ENCODE peak calls at places on chromosomes 7 and 10, in nine cellular contexts. M, H, I, R, L, P, U, W and N are unnamed samples. For H3K9me3, the result is how much of the 10 kb centered on the place peaks cover.

GRCh38 chr10:70541738-70542564 is 60.6 kb downstream of the PRF1 start:
- DNase-seq in R (no peak), H (no peak), M (no peak), L (no peak), I (no peak), W (no peak), U (no peak), P (no peak), N (no peak)

GRCh38 chr10:97013568-97013967 is 172.2 kb downstream of the SLIT1 start:
- DNase-seq in P (peak), M (no peak), U (no peak), R (no peak), L (no peak), W (no peak), H (no peak), I (no peak), N (no peak)

GRCh38 chr10:125056161-125057132 is 103.9 kb downstream of the CTBP2 start:
- DNase-seq in L (peak), P (peak), W (no peak), M (peak), I (no peak), H (no peak), R (no peak), U (no peak), N (no peak)

GRCh38 chr7:101140339-101140699 is 13.4 kb downstream of the SERPINE1 start:
- DNase-seq in I (no peak), W (no peak), R (peak), U (no peak), P (no peak), H (no peak), L (no peak), M (no peak), N (no peak)

GRCh38 chr7:108000875-108001758 is 1.8 kb downstream of the LAMB1 start:
- DNase-seq in H (peak), W (peak), I (no peak), R (peak), M (peak), U (peak), P (no peak), L (peak), N (peak)

GRCh38 chr7:140144821-140145220 is 32.0 kb downstream of the KDM7A start:
- DNase-seq in L (no peak), I (no peak), R (no peak), P (no peak), W (no peak), U (no peak), M (no peak), H (no peak), N (no peak)

GRCh38 chr7:101537205-101537604 is 91.9 kb downstream of the MYL10 start:
- DNase-seq in H (no peak), I (no peak), L (no peak), M (no peak), R (peak), W (no peak), P (no peak), U (no peak), N (no peak)

GRCh38 chr7:98051118-98051744 is 55.4 kb upstream of the LMTK2 start:
- DNase-seq in M (peak), I (no peak), U (peak), H (peak), W (no peak), R (no peak), P (peak), L (no peak), N (peak)

GRCh38 chr7:28070311-28071055 is 110.1 kb downstream of the JAZF1 start:
- DNase-seq in H (no peak), L (no peak), R (no peak), M (no peak), I (no peak), W (no peak), U (no peak), P (no peak), N (no peak)

GRCh38 chr10:45235823-45236222 is 79.6 kb downstream of the OR13A1 start:
- DNase-seq in W (no peak), L (no peak), I (no peak), R (peak), U (no peak), M (no peak), H (no peak), P (no peak), N (no peak)

GRCh38 chr10:90945496-90946070 is 24.7 kb upstream of the ANKRD1 start:
- DNase-seq in P (no peak), I (no peak), H (no peak), M (no peak), L (no peak), W (no peak), R (no peak), U (no peak), N (peak)

GRCh38 chr7:2019693-2020511 is 212.8 kb downstream of the MAD1L1 start:
- DNase-seq in L (no peak), M (peak), I (peak), P (peak), R (peak), U (peak), H (peak), W (peak), N (no peak)

GRCh38 chr7:2264158-2264557 is 22.1 kb downstream of the NUDT1 start:
- DNase-seq in H (no peak), M (no peak), I (no peak), L (no peak), P (no peak), U (no peak), R (no peak), W (no peak), N (no peak)

GRCh38 chr7:20466425-20467125 is 135.9 kb downstream of the ITGB8 start:
- DNase-seq in U (no peak), H (no peak), I (no peak), M (no peak), W (no peak), L (no peak), P (no peak), R (no peak), N (no peak)

GRCh38 chr7:82964150-82964882 is 198.4 kb downstream of the PCLO start:
- DNase-seq in L (no peak), M (no peak), I (no peak), W (no peak), P (no peak), R (no peak), H (no peak), U (no peak), N (no peak)

GRCh38 chr7:5629941-5630340 is 151.5 kb downstream of the RNF216 start:
- DNase-seq in W (no peak), M (no peak), P (no peak), U (no peak), H (no peak), R (peak), L (no peak), I (no peak), N (no peak)
- TF ChIP-seq CTCF in W (no peak), M (no peak), P (no peak), U (no peak), H (no peak), R (no peak), L (no peak), I (no peak), N (no peak)

GRCh38 chr10:131855396-131855762 is 45.4 kb upstream of the PPP2R2D start:
- DNase-seq in U (no peak), I (no peak), R (no peak), P (peak), W (peak), L (no peak), H (no peak), M (no peak), N (no peak)

GRCh38 chr10:131858118-131858515 is 42.7 kb upstream of the PPP2R2D start:
- DNase-seq in P (peak), H (no peak), L (no peak), W (peak), M (peak), U (no peak), I (no peak), R (no peak), N (no peak)

GRCh38 chr10:131855763-131856401 is 44.9 kb upstream of the PPP2R2D start:
- DNase-seq in M (peak), H (no peak), L (no peak), R (no peak), W (peak), P (peak), I (no peak), U (no peak), N (no peak)

GRCh38 chr10:131857156-131858117 is 43.4 kb upstream of the PPP2R2D start:
- DNase-seq in L (no peak), H (no peak), R (no peak), M (peak), W (peak), U (no peak), I (no peak), P (peak), N (no peak)

DNA sequence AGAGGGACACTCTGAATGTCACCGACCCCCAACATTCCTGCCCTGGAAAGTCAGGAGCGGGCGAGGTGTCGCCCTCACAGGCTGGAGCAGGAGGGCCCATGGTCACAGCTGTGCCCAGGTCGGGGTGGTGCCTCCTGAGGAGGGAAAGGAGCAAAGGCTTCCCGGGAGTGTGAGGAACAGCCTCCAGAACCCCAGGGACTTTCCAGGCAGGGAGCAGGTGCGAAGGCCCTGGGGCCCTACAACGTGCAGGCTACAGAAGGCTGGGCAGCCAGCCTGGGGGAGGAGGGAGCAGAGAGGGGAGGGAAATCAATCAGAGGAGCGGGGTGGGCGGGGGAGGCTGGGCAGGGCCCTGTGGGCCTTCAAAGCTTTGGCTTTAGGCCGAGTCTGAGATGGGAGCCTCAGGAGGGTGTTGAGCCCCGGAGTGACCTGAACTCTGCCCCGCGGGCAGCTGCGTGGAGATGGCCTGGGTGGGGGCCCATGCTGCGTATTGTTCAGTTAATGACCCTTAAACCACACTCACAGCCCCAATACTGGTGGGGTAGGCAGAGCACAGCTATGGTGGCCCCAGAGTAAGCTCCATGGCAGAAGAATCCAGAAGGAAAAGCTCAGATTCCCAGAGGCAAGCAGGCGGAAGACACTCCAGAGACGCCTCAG is 44.2 kb upstream of the PPP2R2D start:
- DNase-seq in M (peak), W (peak), U (no peak), R (no peak), P (peak), I (no peak), H (no peak), L (no peak), N (no peak)
- H3K9me3 ChIP-seq in M (under half), W (under half), U (under half), R (under half), P (under half), I (under half), H (under half), L (under half), N (under half)

DNA sequence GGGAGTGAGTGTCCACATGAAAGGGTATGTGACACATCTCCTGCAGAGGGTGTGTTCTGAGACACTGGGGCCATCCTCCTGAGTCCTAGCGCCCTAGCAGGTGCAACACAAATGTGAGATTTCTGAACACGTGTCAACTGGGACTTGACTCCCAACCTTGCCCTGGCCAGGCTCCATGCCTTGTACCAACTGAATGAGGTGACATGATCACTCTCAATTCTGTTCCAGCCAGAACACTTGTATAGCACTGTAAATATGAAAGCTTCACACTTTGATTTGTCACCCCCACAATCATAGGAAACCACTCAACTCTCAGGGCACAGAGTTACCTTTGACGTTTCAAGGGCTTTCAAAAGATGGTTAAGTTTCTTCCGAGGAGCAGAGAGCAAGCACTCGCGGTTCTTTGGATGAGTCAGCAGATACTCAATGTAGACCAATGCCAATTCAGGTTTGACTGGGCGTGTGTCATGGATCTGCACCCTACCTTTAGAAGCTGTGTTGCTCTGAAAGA is 48.6 kb downstream of the NCAPG2 start:
- DNase-seq in R (no peak), L (no peak), U (no peak), I (no peak), M (no peak), P (no peak), H (no peak), W (no peak), N (no peak)
- H3K27ac ChIP-seq in R (no peak), L (no peak), U (no peak), I (no peak), M (no peak), P (no peak), H (no peak), W (no peak), N (no peak)

DNA sequence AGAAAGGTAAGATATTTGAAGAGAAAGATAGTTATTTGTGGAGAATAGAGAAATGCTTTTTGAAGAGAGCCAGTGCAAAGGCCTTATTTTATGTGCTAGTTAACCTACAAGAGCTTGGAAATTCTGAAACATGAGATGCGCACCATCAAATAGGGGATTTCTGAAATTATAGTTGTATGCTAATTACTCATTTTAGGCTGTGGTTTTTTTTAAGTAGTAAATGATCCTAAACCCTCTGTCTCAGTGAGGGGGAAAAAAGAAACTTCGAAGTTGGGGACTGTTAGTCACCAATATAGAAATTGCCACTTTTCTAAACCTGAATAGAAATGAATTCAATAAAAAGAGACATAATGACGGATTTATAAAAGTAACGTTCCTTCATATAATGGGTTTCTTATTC is 119.3 kb upstream of the MDFIC start:
- DNase-seq in W (no peak), M (no peak), I (no peak), P (no peak), U (no peak), R (no peak), H (no peak), L (no peak), N (no peak)
- TF ChIP-seq CTCF in W (no peak), M (no peak), I (no peak), P (no peak), U (no peak), R (no peak), H (no peak), L (no peak), N (no peak)

GRCh38 chr7:69434350-69434749 is 163.9 kb upstream of the AUTS2 start:
- DNase-seq in L (no peak), R (no peak), P (no peak), W (no peak), U (no peak), M (no peak), I (no peak), H (no peak), N (no peak)

GRCh38 chr7:69431626-69432025 is 166.6 kb upstream of the AUTS2 start:
- DNase-seq in H (no peak), L (no peak), W (no peak), U (no peak), R (no peak), P (no peak), I (no peak), M (no peak), N (no peak)

GRCh38 chr7:69430502-69431145 is 167.7 kb upstream of the AUTS2 start:
- DNase-seq in P (no peak), R (no peak), I (no peak), U (peak), L (peak), M (no peak), H (peak), W (no peak), N (peak)

GRCh38 chr7:69429817-69430501 is 168.3 kb upstream of the AUTS2 start:
- DNase-seq in I (no peak), H (peak), U (peak), W (peak), P (no peak), L (peak), M (no peak), R (no peak), N (peak)

DNA sequence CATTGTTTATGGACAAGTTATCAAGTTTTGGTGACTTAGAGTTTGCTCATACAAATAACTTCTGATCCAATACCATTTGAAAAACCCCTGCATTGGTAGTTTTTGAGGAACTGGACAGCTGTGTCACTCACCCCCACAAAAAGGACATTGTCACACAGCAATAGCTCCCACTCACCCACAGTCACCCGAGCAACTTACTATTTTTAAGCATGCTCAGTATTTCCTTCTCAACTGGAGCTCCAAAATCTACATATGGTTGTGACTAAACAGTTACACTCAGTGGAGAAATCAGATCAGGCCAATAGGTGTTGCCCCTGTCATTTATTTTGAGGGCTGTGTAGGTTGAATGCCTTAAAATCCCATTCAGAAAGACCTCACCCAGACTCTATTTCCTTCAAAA is 165.2 kb upstream of the AUTS2 start:
- DNase-seq in P (no peak), R (no peak), H (no peak), M (no peak), W (no peak), L (no peak), U (no peak), I (no peak), N (no peak)
- H3K9me3 ChIP-seq in P (under half), R (under half), H (under half), M (under half), W (under half), L (under half), U (under half), I (under half), N (under half)

GRCh38 chr7:149427893-149428292 is 33.0 kb downstream of the ZNF777 start:
- DNase-seq in U (no peak), P (no peak), L (no peak), H (no peak), M (no peak), I (no peak), R (no peak), W (no peak), N (no peak)

GRCh38 chr7:149423441-149423970 is 37.4 kb downstream of the ZNF777 start:
- DNase-seq in U (no peak), M (no peak), L (no peak), W (no peak), I (no peak), R (no peak), P (no peak), H (no peak), N (peak)

GRCh38 chr7:149422914-149423285 is 38.0 kb downstream of the ZNF777 start:
- DNase-seq in I (no peak), W (no peak), L (no peak), R (no peak), M (peak), P (peak), H (peak), U (peak), N (peak)

GRCh38 chr7:149430197-149430596 is 30.7 kb downstream of the ZNF777 start:
- DNase-seq in P (no peak), W (no peak), R (no peak), U (no peak), M (no peak), L (no peak), I (no peak), H (no peak), N (no peak)

GRCh38 chr7:149427096-149427680 is 33.7 kb downstream of the ZNF777 start:
- DNase-seq in L (no peak), W (no peak), M (no peak), P (no peak), U (no peak), H (no peak), R (no peak), I (no peak), N (no peak)
- H3K27ac ChIP-seq in L (no peak), W (no peak), M (no peak), P (no peak), U (no peak), H (no peak), R (no peak), I (no peak), N (no peak)

DNA sequence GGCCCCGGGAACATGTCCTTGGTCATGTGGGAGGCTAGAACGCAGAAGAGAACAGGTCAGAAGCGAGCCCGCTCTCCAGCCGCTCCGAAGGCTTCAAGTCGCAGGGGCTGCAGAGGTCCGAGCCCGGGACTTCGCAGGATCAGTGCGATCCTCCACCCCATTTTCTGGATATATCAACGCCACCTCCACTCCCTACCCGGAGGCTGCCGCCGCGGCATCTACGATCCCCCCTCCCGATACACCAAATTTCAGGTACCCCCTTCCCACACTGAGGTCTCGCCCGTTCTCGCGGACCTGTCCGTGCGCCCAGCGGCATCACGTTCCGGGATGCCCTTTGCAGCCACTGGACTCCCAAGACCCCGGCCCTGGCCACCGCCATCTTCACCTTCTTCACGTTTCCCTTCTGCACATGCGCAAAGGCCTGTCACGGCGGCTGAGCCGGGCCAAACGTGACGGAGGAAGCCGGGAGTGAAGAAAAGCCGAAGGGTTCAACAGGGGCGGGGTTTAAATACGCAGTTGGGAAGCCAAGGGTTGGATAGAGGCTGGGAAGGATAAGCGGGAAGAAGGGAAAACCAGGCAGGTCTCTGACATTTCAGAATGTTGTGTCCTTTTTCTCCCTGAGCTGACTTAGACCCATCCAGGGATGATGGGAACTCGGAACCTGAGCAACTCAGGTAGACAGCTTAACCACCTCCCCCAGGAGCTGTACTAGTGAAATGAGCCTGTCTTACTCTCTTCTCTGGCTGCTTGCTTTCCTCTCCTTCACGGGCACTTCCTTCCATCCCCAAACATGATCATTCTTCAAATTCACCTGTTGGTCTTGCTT is at the start of gene NDUFB8:
- DNase-seq in I (peak), P (peak), R (peak), U (peak), L (peak), W (peak), H (peak), M (peak), N (peak)
- TF ChIP-seq CTCF in I (no peak), P (no peak), R (no peak), U (no peak), L (no peak), W (no peak), H (no peak), M (no peak), N (no peak)

GRCh38 chr7:150458756-150459155 is 8.3 kb downstream of the GIMAP8 start:
- DNase-seq in U (no peak), P (no peak), R (no peak), M (no peak), W (no peak), H (no peak), L (no peak), I (no peak), N (no peak)
- H3K9me3 ChIP-seq in U (under half), P (under half), R (under half), M (under half), W (under half), H (under half), L (under half), I (under half), N (under half)